ENCODE peak calls at places on chromosomes 7 and 10, in five cellular contexts. K is HepG2, D is GM12878, F is HCT116, V is K562. T is an unnamed sample.

GRCh38 chr7:25636871-25637283 is 408.6 kb upstream of the NPVF start:
- DNase-seq in V (no peak), D (no peak), K (no peak), F (no peak), T (no peak)

GRCh38 chr10:128727114-128727513 is 600.9 kb upstream of the MKI67 start:
- DNase-seq in F (no peak), D (no peak), V (no peak), K (no peak), T (no peak)

GRCh38 chr7:94509264-94509878 is at the start of gene CASD1:
- DNase-seq in V (no peak), K (peak), F (no peak), D (no peak), T (peak)

GRCh38 chr7:20219062-20219445 is 1.9 kb upstream of the MACC1 start:
- DNase-seq in V (no peak), F (no peak), K (no peak), D (no peak), T (no peak)

GRCh38 chr10:105370697-105371096 is 729.6 kb downstream of the SORCS3 start:
- DNase-seq in K (no peak), D (no peak), F (no peak), V (no peak), T (no peak)

GRCh38 chr10:4984971-4985594 is 18.6 kb downstream of the AKR1C2 start:
- DNase-seq in D (no peak), V (no peak), K (peak), F (no peak), T (no peak)

GRCh38 chr10:122498521-122498920 is 37.2 kb downstream of the HTRA1 start:
- DNase-seq in F (no peak), K (no peak), D (no peak), V (no peak), T (no peak)

GRCh38 chr10:100185364-100186252 is at the start of gene ERLIN1:
- DNase-seq in F (peak), D (peak), K (peak), V (peak), T (peak)

GRCh38 chr7:30977896-30978564 is 14.3 kb downstream of the GHRHR start:
- DNase-seq in D (no peak), K (peak), V (peak), F (peak), T (peak)

GRCh38 chr7:150568714-150569113 is 1.5 kb downstream of the GIMAP4 start:
- DNase-seq in K (no peak), F (no peak), V (no peak), D (no peak), T (no peak)

GRCh38 chr10:31134303-31134928 is 102.8 kb upstream of the ZNF438 start:
- DNase-seq in D (peak), V (no peak), F (no peak), K (peak), T (no peak)

GRCh38 chr7:43141091-43141490 is 28.6 kb downstream of the HECW1 start:
- DNase-seq in K (no peak), D (no peak), V (no peak), F (no peak), T (peak)

GRCh38 chr10:75971402-75972211 is 540.2 kb downstream of the LRMDA start:
- DNase-seq in V (no peak), F (no peak), D (no peak), K (no peak), T (no peak)

GRCh38 chr10:46268076-46268881 is 18.5 kb upstream of the ANTXRL start:
- DNase-seq in K (no peak), D (peak), V (no peak), F (no peak), T (no peak)

GRCh38 chr7:148587076-148587475 is 3.5 kb upstream of the C7orf33 start:
- DNase-seq in F (no peak), K (no peak), V (no peak), D (no peak), T (no peak)

GRCh38 chr7:150399861-150400778 is 21.0 kb downstream of the ZNF775 start:
- DNase-seq in D (no peak), K (no peak), V (peak), F (no peak), T (no peak)

GRCh38 chr7:157779206-157779605 is 442.4 kb downstream of the DNAJB6 start:
- DNase-seq in V (no peak), F (no peak), D (no peak), K (no peak), T (no peak)

GRCh38 chr7:2614646-2615330 is 17.0 kb upstream of the TTYH3 start:
- DNase-seq in F (no peak), D (no peak), K (no peak), V (no peak), T (no peak)

GRCh38 chr10:33237736-33238624 is 96.5 kb downstream of the NRP1 start:
- DNase-seq in V (no peak), D (no peak), F (peak), K (peak), T (peak)

GRCh38 chr10:124992462-124993344 is 50.8 kb downstream of the ZRANB1 start:
- DNase-seq in V (no peak), D (no peak), F (peak), K (peak), T (no peak)

GRCh38 chr10:118259288-118259906 is 82.7 kb downstream of the FAM204A start:
- DNase-seq in V (peak), F (peak), K (peak), D (no peak), T (peak)

GRCh38 chr10:69489506-69490090 is 38.3 kb downstream of the TSPAN15 start:
- DNase-seq in F (no peak), V (no peak), K (no peak), D (no peak), T (no peak)

GRCh38 chr10:94131885-94132284 is 138.2 kb downstream of the PLCE1 start:
- DNase-seq in V (no peak), K (no peak), D (no peak), F (no peak), T (no peak)

GRCh38 chr7:30464231-30464660 is 14.3 kb downstream of the NOD1 start:
- DNase-seq in K (no peak), V (no peak), D (peak), F (no peak), T (no peak)

GRCh38 chr10:11742009-11742778 is at the start of gene ECHDC3:
- DNase-seq in F (no peak), V (peak), D (no peak), K (no peak), T (no peak)

GRCh38 chr7:30846378-30846777 is 65.3 kb upstream of the AQP1 start:
- DNase-seq in V (no peak), D (no peak), K (no peak), F (no peak), T (no peak)

GRCh38 chr7:112665709-112666108 is 124.5 kb downstream of the TMEM168 start:
- DNase-seq in F (no peak), K (no peak), D (no peak), V (no peak), T (no peak)

GRCh38 chr7:105674200-105675030 is 93.1 kb upstream of the EFCAB10 start:
- DNase-seq in V (no peak), K (no peak), D (no peak), F (no peak), T (no peak)

GRCh38 chr7:98232799-98233198 is 19.2 kb downstream of the TECPR1 start:
- DNase-seq in K (no peak), D (no peak), V (no peak), F (no peak), T (no peak)

GRCh38 chr10:34290412-34291082 is 524.5 kb downstream of the PARD3 start:
- DNase-seq in F (no peak), V (no peak), K (peak), D (no peak), T (no peak)

GRCh38 chr7:75715864-75716263 is 22.9 kb downstream of the HIP1 start:
- DNase-seq in F (no peak), K (no peak), V (no peak), D (no peak), T (no peak)

GRCh38 chr10:119896937-119897336 is 4.4 kb downstream of the SEC23IP start:
- DNase-seq in D (no peak), F (no peak), V (no peak), K (peak), T (no peak)

GRCh38 chr7:42480304-42480665 is 243.3 kb upstream of the GLI3 start:
- DNase-seq in V (no peak), K (no peak), D (no peak), F (no peak), T (no peak)

GRCh38 chr10:22615819-22616499 is 98.4 kb downstream of the PIP4K2A start:
- DNase-seq in V (peak), D (peak), K (peak), F (no peak), T (no peak)

GRCh38 chr7:117202511-117202910 is 120.3 kb downstream of the WNT2 start:
- DNase-seq in D (no peak), F (no peak), K (no peak), V (no peak), T (no peak)

GRCh38 chr10:81179805-81180452 is 642.2 kb downstream of the SH2D4B start:
- DNase-seq in K (peak), F (no peak), V (no peak), D (peak), T (no peak)

GRCh38 chr10:72260588-72261322 is 13.0 kb upstream of the DDIT4 start:
- DNase-seq in V (peak), K (peak), F (no peak), D (peak), T (peak)

DNA sequence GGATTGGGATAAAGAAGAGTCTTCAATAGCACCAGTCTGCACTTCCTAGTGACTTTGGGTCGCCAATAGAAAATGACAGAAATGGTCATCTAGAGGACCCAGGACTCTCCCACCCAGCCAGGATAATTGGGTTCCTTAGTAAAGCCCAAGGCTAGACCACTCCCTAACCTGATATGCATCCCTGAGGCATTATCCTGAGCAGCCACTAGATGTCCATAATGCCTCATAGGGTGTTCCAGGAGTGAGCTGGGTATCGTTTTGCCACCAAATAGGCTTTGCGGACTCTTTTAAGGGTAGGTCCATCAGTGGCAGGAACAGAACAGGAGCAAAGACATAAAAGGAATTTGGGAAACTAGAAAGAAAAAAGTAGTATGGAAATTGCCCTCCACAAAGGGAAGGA is 4.5 kb upstream of the LRRC4 start:
- DNase-seq in F (no peak), D (no peak), V (peak), K (peak), T (no peak)
- TF ChIP-seq CTCF in F (peak), D (peak), V (peak), K (peak), T (peak)

GRCh38 chr7:77422500-77422899 is 6.4 kb upstream of the GSAP start:
- DNase-seq in D (no peak), F (no peak), K (no peak), V (no peak), T (no peak)

GRCh38 chr7:77426052-77426404 is 9.9 kb upstream of the GSAP start:
- DNase-seq in V (no peak), D (no peak), F (no peak), K (no peak), T (no peak)

GRCh38 chr7:77426521-77427051 is 10.4 kb upstream of the GSAP start:
- DNase-seq in K (no peak), V (no peak), F (no peak), D (no peak), T (no peak)

GRCh38 chr7:77427996-77428603 is 12.0 kb upstream of the GSAP start:
- DNase-seq in K (no peak), F (no peak), V (no peak), D (no peak), T (no peak)

GRCh38 chr7:77425151-77426051 is 9.3 kb upstream of the GSAP start:
- DNase-seq in F (peak), V (no peak), D (no peak), K (peak), T (no peak)
- TF ChIP-seq SRF in F (no peak), V (no peak), D (no peak), K (no peak), T (no peak)

GRCh38 chr10:116835658-116836057 is 13.6 kb upstream of the ENO4 start:
- DNase-seq in K (no peak), F (no peak), V (no peak), D (no peak), T (no peak)
- TF ChIP-seq CTCF in K (no peak), F (no peak), V (no peak), D (no peak), T (no peak)

GRCh38 chr7:35520810-35521059 is 174.2 kb downstream of the HERPUD2 start:
- DNase-seq in D (no peak), K (no peak), V (no peak), F (no peak), T (no peak)

GRCh38 chr7:35519971-35520809 is 174.7 kb downstream of the HERPUD2 start:
- DNase-seq in D (peak), F (peak), K (peak), V (peak), T (no peak)

GRCh38 chr7:35516498-35516897 is 178.4 kb downstream of the HERPUD2 start:
- DNase-seq in F (no peak), D (no peak), K (no peak), V (no peak), T (no peak)

GRCh38 chr7:35513828-35514227 is 181.1 kb downstream of the HERPUD2 start:
- DNase-seq in D (no peak), K (no peak), F (no peak), V (no peak), T (no peak)

DNA sequence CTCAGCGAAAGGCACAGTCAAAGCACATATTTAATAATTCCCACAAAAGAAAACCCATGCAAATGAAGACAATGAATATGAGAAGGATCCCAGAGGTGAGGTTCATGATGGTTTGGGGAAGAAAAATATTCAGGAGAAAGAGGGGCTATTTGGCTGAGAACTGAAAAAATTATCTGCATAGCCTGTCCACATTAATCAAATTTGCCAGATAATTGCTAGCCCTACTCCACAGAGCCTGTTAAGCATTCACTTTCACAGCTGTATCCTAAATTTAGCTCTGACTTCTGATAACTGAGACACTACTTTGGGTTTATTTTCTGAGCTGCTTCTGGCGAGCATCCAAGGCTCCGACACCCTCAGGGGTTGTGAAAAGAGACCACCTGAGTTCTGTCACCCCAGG is 176.2 kb downstream of the HERPUD2 start:
- DNase-seq in K (no peak), F (no peak), D (no peak), V (no peak), T (no peak)
- TF ChIP-seq SRF in K (no peak), F (no peak), D (no peak), V (no peak), T (no peak)

DNA sequence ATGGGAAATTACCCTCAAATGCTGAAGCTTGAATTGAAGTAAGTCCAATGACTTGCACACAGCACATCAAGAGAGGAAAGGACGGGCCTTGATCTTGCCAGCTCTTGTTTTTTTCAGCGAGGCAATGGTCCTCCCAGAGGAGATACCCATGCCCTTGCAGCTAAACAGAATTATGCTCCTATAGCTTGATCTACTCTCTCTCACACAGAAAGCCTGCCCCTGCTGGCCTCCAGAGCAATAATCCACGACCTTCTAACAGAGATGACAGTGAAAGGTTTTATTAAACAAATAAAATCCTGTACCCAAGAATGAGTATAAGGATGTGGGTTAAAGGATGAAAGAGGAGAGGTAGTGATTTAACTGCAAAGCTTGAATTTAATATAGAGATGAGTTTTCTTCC is 268.0 kb downstream of the ADRA2A start:
- DNase-seq in F (no peak), V (no peak), K (no peak), D (no peak), T (no peak)
- TF ChIP-seq CTCF in F (no peak), V (no peak), K (peak), D (peak), T (no peak)

DNA sequence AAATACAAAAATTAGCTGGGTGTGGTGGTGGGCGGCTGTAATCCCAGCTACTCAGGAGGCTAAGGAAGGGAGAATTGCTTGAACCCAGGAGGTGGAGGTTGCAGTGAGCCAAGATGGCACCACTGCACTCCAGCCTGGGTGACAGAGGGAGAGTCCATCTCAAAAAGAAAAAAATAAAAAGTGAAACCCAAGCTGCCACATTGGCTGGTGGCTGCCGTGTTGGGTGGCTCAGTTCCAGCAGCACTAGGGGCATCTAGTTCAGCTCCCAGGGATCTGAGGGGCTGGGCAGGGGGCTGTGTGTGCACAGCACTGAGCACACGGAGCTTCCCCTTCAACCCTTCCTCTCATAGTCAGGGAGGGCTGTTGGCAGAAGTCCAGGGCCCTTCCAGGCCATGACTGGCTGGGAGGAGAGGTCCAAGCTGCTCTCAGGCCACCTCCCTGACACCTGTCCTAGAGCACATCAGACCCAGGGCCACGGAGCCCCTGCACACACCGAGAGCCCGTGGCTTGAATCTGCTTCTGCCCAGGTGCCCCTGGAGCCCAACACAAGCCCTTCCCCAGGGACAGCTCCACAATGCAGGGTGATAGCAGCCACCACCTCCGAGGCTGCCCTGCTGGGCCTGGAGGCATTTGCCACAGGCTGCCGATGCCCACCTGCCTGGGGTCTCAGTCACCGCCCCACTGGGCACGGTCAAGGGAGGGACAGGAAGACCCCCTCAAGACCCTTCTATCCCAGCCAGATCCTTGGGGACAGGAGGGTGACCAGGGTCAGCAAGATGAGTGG is 47.3 kb downstream of the YKT6 start:
- DNase-seq in V (no peak), D (no peak), F (no peak), K (no peak), T (no peak)
- TF ChIP-seq SRF in V (no peak), D (no peak), F (no peak), K (no peak), T (no peak)

DNA sequence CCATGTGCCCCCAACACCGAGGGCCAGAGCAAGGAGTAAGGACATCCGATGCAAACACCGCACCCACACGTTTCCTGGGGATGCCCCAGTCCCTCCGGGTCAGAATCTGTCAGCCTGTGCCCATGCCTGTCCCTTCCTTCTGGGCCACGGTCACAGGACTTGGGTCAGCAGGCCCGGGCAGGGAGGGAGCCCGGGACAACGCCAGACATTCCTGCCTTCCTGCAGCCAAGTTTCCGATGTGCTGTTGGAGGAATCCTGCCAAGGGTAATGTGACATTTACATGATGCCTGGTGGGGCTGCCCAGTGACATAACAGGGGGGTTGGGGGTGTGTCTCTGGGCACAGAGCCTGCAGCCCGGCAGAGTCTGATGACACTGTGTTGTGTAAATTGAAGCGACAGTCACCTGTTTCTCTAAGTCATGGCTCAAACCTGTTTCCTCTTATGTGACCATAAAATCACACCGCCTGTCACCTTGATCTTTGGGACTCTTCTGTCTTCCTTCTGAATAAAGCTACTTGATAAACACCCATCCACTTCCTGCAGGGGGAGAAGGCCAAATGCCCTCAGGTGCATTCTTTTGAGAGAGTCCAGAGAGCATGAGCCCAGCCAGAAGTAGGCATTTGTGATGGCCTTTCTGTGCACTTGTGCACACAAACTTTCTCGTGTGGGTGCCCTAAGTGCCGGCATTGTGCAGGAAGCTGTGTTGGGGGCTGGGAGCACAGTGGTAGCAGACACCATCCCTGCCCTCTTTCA is 175.3 kb upstream of the RHEB start:
- DNase-seq in V (no peak), K (peak), D (no peak), F (no peak), T (no peak)
- TF ChIP-seq CTCF in V (no peak), K (peak), D (no peak), F (no peak), T (no peak)

T was measured in H1.